ENCODE peak calls at places on chromosome 17, in nine cellular contexts. One of them, this sample, is unnamed.

GRCh38 chr17:45144199-45145034 is 3.9 kb upstream of the HEXIM1 start:
- DNase-seq in stimulated activated CD4-positive, alpha-beta T cell treated with anti-CD3 and anti-CD28 coated beads, Interleukin-2, amount 100 ng/mL, for 48 hours: no peak
- DNase-seq in HTR-8/SVneo: no peak
- DNase-seq in CD8-positive, alpha-beta T cell: no peak
- DNase-seq in K562: peak; percentile 82
- DNase-seq in neural crest cell: no peak
- DNase-seq in Daoy: no peak
- DNase-seq in ELR: peak; percentile 53
- DNase-seq in ovary: peak; percentile 84
- DNase-seq in this sample: no peak

GRCh38 chr17:38332735-38333134 is 11.0 kb downstream of the GPR179 start:
- DNase-seq in ELR: no peak
- DNase-seq in ovary: no peak
- DNase-seq in neural crest cell: no peak
- DNase-seq in Daoy: no peak
- DNase-seq in HTR-8/SVneo: no peak
- DNase-seq in stimulated activated CD4-positive, alpha-beta T cell treated with anti-CD3 and anti-CD28 coated beads, Interleukin-2, amount 100 ng/mL, for 48 hours: no peak
- DNase-seq in K562: no peak
- DNase-seq in CD8-positive, alpha-beta T cell: no peak
- DNase-seq in this sample: no peak

GRCh38 chr17:56863974-56864373 is 30.0 kb downstream of the DGKE start:
- DNase-seq in stimulated activated CD4-positive, alpha-beta T cell treated with anti-CD3 and anti-CD28 coated beads, Interleukin-2, amount 100 ng/mL, for 48 hours: no peak
- DNase-seq in CD8-positive, alpha-beta T cell: no peak
- DNase-seq in neural crest cell: peak; percentile 20
- DNase-seq in HTR-8/SVneo: no peak
- DNase-seq in ELR: no peak
- DNase-seq in ovary: no peak
- DNase-seq in K562: no peak
- DNase-seq in Daoy: no peak
- DNase-seq in this sample: no peak

GRCh38 chr17:35900693-35901487 is 20.7 kb upstream of the CCL5 start:
- DNase-seq in CD8-positive, alpha-beta T cell: no peak
- DNase-seq in ovary: no peak
- DNase-seq in ELR: peak; percentile 32
- DNase-seq in neural crest cell: no peak
- DNase-seq in stimulated activated CD4-positive, alpha-beta T cell treated with anti-CD3 and anti-CD28 coated beads, Interleukin-2, amount 100 ng/mL, for 48 hours: no peak
- DNase-seq in K562: no peak
- DNase-seq in Daoy: peak; percentile 29
- DNase-seq in HTR-8/SVneo: peak; percentile 34
- DNase-seq in this sample: no peak

GRCh38 chr17:17445925-17446665 is 30.7 kb upstream of the MED9 start:
- DNase-seq in HTR-8/SVneo: peak; percentile 96
- DNase-seq in CD8-positive, alpha-beta T cell: no peak
- DNase-seq in stimulated activated CD4-positive, alpha-beta T cell treated with anti-CD3 and anti-CD28 coated beads, Interleukin-2, amount 100 ng/mL, for 48 hours: no peak
- DNase-seq in ovary: no peak
- DNase-seq in K562: no peak
- DNase-seq in Daoy: peak; percentile 97
- DNase-seq in neural crest cell: no peak
- DNase-seq in ELR: peak; percentile 95
- DNase-seq in this sample: peak; percentile 74

GRCh38 chr17:1577186-1577585 is 14.6 kb upstream of the PITPNA start:
- DNase-seq in CD8-positive, alpha-beta T cell: no peak
- DNase-seq in HTR-8/SVneo: no peak
- DNase-seq in stimulated activated CD4-positive, alpha-beta T cell treated with anti-CD3 and anti-CD28 coated beads, Interleukin-2, amount 100 ng/mL, for 48 hours: no peak
- DNase-seq in ovary: peak; percentile 82
- DNase-seq in Daoy: peak; percentile 96
- DNase-seq in K562: no peak
- DNase-seq in ELR: peak; percentile 84
- DNase-seq in neural crest cell: no peak
- DNase-seq in this sample: peak; percentile 38

GRCh38 chr17:2050246-2050866 is 4.5 kb upstream of the HIC1 start:
- DNase-seq in ovary: peak; percentile 93
- DNase-seq in ELR: peak; percentile 72
- DNase-seq in neural crest cell: peak; percentile 53
- DNase-seq in K562: peak; percentile 83
- DNase-seq in CD8-positive, alpha-beta T cell: peak; percentile 59
- DNase-seq in HTR-8/SVneo: no peak
- DNase-seq in stimulated activated CD4-positive, alpha-beta T cell treated with anti-CD3 and anti-CD28 coated beads, Interleukin-2, amount 100 ng/mL, for 48 hours: peak; percentile 71
- DNase-seq in Daoy: peak; percentile 82
- DNase-seq in this sample: peak; percentile 46

GRCh38 chr17:33832295-33832694 is 422.8 kb upstream of the CCL2 start:
- DNase-seq in ovary: no peak
- DNase-seq in ELR: no peak
- DNase-seq in K562: no peak
- DNase-seq in Daoy: no peak
- DNase-seq in CD8-positive, alpha-beta T cell: no peak
- DNase-seq in stimulated activated CD4-positive, alpha-beta T cell treated with anti-CD3 and anti-CD28 coated beads, Interleukin-2, amount 100 ng/mL, for 48 hours: no peak
- DNase-seq in neural crest cell: no peak
- DNase-seq in HTR-8/SVneo: no peak
- DNase-seq in this sample: no peak

GRCh38 chr17:40348562-40349476 is 15.7 kb downstream of the GJD3 start:
- DNase-seq in ELR: no peak
- DNase-seq in CD8-positive, alpha-beta T cell: no peak
- DNase-seq in K562: no peak
- DNase-seq in neural crest cell: no peak
- DNase-seq in HTR-8/SVneo: no peak
- DNase-seq in ovary: no peak
- DNase-seq in stimulated activated CD4-positive, alpha-beta T cell treated with anti-CD3 and anti-CD28 coated beads, Interleukin-2, amount 100 ng/mL, for 48 hours: no peak
- DNase-seq in Daoy: no peak
- DNase-seq in this sample: no peak

This sample was measured in NCI-H460.